ENCODE peak calls at places on chromosomes 5 and 9, in six cellular contexts. One of them, this sample, is unnamed.

GRCh38 chr9:711761-712523 is 129.6 kb upstream of the DMRT1 start:
- DNase-seq in HCT116: no peak
- DNase-seq in upper lobe of right lung: no peak
- DNase-seq in MCF 10A: no peak
- DNase-seq in epithelial cell of esophagus: no peak
- DNase-seq in neural crest cell: no peak
- DNase-seq in this sample: no peak

GRCh38 chr5:172133359-172134029 is 54.5 kb downstream of the STK10 start:
- DNase-seq in epithelial cell of esophagus: peak
- DNase-seq in HCT116: no peak
- DNase-seq in neural crest cell: no peak
- DNase-seq in MCF 10A: peak
- DNase-seq in upper lobe of right lung: peak
- DNase-seq in this sample: peak

GRCh38 chr5:41748631-41749030 is 121.6 kb downstream of the OXCT1 start:
- DNase-seq in HCT116: peak
- DNase-seq in neural crest cell: no peak
- DNase-seq in epithelial cell of esophagus: peak
- DNase-seq in upper lobe of right lung: no peak
- DNase-seq in MCF 10A: peak
- DNase-seq in this sample: no peak

GRCh38 chr5:135425641-135426040 is 21.5 kb downstream of the DCANP1 start:
- DNase-seq in HCT116: no peak
- DNase-seq in neural crest cell: no peak
- DNase-seq in MCF 10A: no peak
- DNase-seq in epithelial cell of esophagus: no peak
- DNase-seq in upper lobe of right lung: no peak
- DNase-seq in this sample: no peak

GRCh38 chr5:14323466-14323865 is 180.3 kb downstream of the TRIO start:
- DNase-seq in MCF 10A: no peak
- DNase-seq in neural crest cell: no peak
- DNase-seq in upper lobe of right lung: no peak
- DNase-seq in HCT116: no peak
- DNase-seq in epithelial cell of esophagus: no peak
- DNase-seq in this sample: no peak

GRCh38 chr9:79104216-79104615 is 467.5 kb upstream of the TLE4 start:
- DNase-seq in upper lobe of right lung: no peak
- DNase-seq in HCT116: no peak
- DNase-seq in epithelial cell of esophagus: no peak
- DNase-seq in MCF 10A: no peak
- DNase-seq in neural crest cell: no peak
- DNase-seq in this sample: no peak

GRCh38 chr5:124740055-124740454 is 6.4 kb downstream of the ZNF608 start:
- DNase-seq in MCF 10A: no peak
- DNase-seq in upper lobe of right lung: no peak
- DNase-seq in epithelial cell of esophagus: no peak
- DNase-seq in neural crest cell: no peak
- DNase-seq in HCT116: no peak
- DNase-seq in this sample: no peak

GRCh38 chr5:111494350-111494999 is 17.9 kb downstream of the STARD4 start:
- DNase-seq in MCF 10A: peak
- DNase-seq in epithelial cell of esophagus: peak
- DNase-seq in upper lobe of right lung: no peak
- DNase-seq in neural crest cell: no peak
- DNase-seq in HCT116: no peak
- DNase-seq in this sample: no peak

GRCh38 chr9:27436234-27436633 is 87.9 kb upstream of the IFNK start:
- DNase-seq in MCF 10A: no peak
- DNase-seq in epithelial cell of esophagus: peak
- DNase-seq in upper lobe of right lung: no peak
- DNase-seq in neural crest cell: no peak
- DNase-seq in HCT116: no peak
- DNase-seq in this sample: no peak

GRCh38 chr9:18317896-18318295 is 156.1 kb upstream of the ADAMTSL1 start:
- DNase-seq in HCT116: no peak
- DNase-seq in neural crest cell: no peak
- DNase-seq in MCF 10A: no peak
- DNase-seq in epithelial cell of esophagus: peak
- DNase-seq in upper lobe of right lung: no peak
- DNase-seq in this sample: no peak

GRCh38 chr9:98488578-98489312 is 220.0 kb downstream of the GABBR2 start:
- DNase-seq in neural crest cell: no peak
- DNase-seq in MCF 10A: peak
- DNase-seq in epithelial cell of esophagus: peak
- DNase-seq in HCT116: no peak
- DNase-seq in upper lobe of right lung: no peak
- DNase-seq in this sample: no peak

GRCh38 chr5:87266914-87267573 is 639 bp upstream of the RASA1 start:
- DNase-seq in epithelial cell of esophagus: no peak
- DNase-seq in MCF 10A: no peak
- DNase-seq in HCT116: no peak
- DNase-seq in neural crest cell: no peak
- DNase-seq in upper lobe of right lung: no peak
- DNase-seq in this sample: no peak

GRCh38 chr5:40137223-40137622 is 542.5 kb upstream of the PTGER4 start:
- DNase-seq in neural crest cell: no peak
- DNase-seq in MCF 10A: no peak
- DNase-seq in upper lobe of right lung: no peak
- DNase-seq in HCT116: no peak
- DNase-seq in epithelial cell of esophagus: no peak
- DNase-seq in this sample: no peak

GRCh38 chr5:145484195-145484594 is 350.9 kb downstream of the PRELID2 start:
- DNase-seq in upper lobe of right lung: no peak
- DNase-seq in neural crest cell: no peak
- DNase-seq in MCF 10A: peak
- DNase-seq in HCT116: peak
- DNase-seq in epithelial cell of esophagus: peak
- DNase-seq in this sample: no peak

GRCh38 chr5:117594165-117594564 is 1019.5 kb upstream of the SEMA6A start:
- DNase-seq in HCT116: no peak
- DNase-seq in MCF 10A: peak
- DNase-seq in epithelial cell of esophagus: no peak
- DNase-seq in neural crest cell: no peak
- DNase-seq in upper lobe of right lung: no peak
- DNase-seq in this sample: peak

GRCh38 chr9:98551511-98552286 is 157.0 kb downstream of the GABBR2 start:
- DNase-seq in epithelial cell of esophagus: peak
- DNase-seq in upper lobe of right lung: no peak
- DNase-seq in HCT116: no peak
- DNase-seq in MCF 10A: peak
- DNase-seq in neural crest cell: no peak
- DNase-seq in this sample: peak

GRCh38 chr5:14560091-14560595 is 21.4 kb upstream of the OTULINL start:
- DNase-seq in HCT116: no peak
- DNase-seq in neural crest cell: no peak
- DNase-seq in upper lobe of right lung: no peak
- DNase-seq in MCF 10A: no peak
- DNase-seq in epithelial cell of esophagus: no peak
- DNase-seq in this sample: no peak

GRCh38 chr5:134794136-134794535 is 35.6 kb downstream of the DDX46 start:
- DNase-seq in neural crest cell: no peak
- DNase-seq in epithelial cell of esophagus: peak
- DNase-seq in MCF 10A: no peak
- DNase-seq in upper lobe of right lung: no peak
- DNase-seq in HCT116: no peak
- DNase-seq in this sample: no peak

GRCh38 chr5:138668451-138668850 is 84.8 kb upstream of the CTNNA1 start:
- DNase-seq in MCF 10A: no peak
- DNase-seq in upper lobe of right lung: no peak
- DNase-seq in neural crest cell: no peak
- DNase-seq in epithelial cell of esophagus: no peak
- DNase-seq in HCT116: no peak
- DNase-seq in this sample: no peak

GRCh38 chr5:58974083-58974482 is 391.2 kb downstream of the RAB3C start:
- DNase-seq in neural crest cell: no peak
- DNase-seq in epithelial cell of esophagus: peak
- DNase-seq in MCF 10A: no peak
- DNase-seq in HCT116: no peak
- DNase-seq in upper lobe of right lung: no peak
- DNase-seq in this sample: no peak

GRCh38 chr5:92337772-92338234 is 954.7 kb upstream of the ARRDC3 start:
- DNase-seq in upper lobe of right lung: no peak
- DNase-seq in neural crest cell: no peak
- DNase-seq in MCF 10A: peak
- DNase-seq in epithelial cell of esophagus: peak
- DNase-seq in HCT116: no peak
- DNase-seq in this sample: no peak

GRCh38 chr5:1723957-1724821 is 75.4 kb downstream of the MRPL36 start:
- DNase-seq in HCT116: no peak
- DNase-seq in upper lobe of right lung: peak
- DNase-seq in neural crest cell: no peak
- DNase-seq in epithelial cell of esophagus: no peak
- DNase-seq in MCF 10A: no peak
- DNase-seq in this sample: peak

GRCh38 chr5:132198571-132198970 is 29.1 kb downstream of the P4HA2 start:
- DNase-seq in upper lobe of right lung: no peak
- DNase-seq in epithelial cell of esophagus: no peak
- DNase-seq in MCF 10A: no peak
- DNase-seq in neural crest cell: no peak
- DNase-seq in HCT116: no peak
- DNase-seq in this sample: no peak

GRCh38 chr9:101028346-101029299 is at the start of gene PLPPR1:
- DNase-seq in upper lobe of right lung: peak
- DNase-seq in epithelial cell of esophagus: peak
- DNase-seq in neural crest cell: peak
- DNase-seq in HCT116: no peak
- DNase-seq in MCF 10A: no peak
- DNase-seq in this sample: no peak

GRCh38 chr5:51389582-51390463 is 6.6 kb downstream of the ISL1 start:
- DNase-seq in HCT116: no peak
- DNase-seq in MCF 10A: no peak
- DNase-seq in neural crest cell: no peak
- DNase-seq in epithelial cell of esophagus: peak
- DNase-seq in upper lobe of right lung: no peak
- DNase-seq in this sample: no peak

GRCh38 chr5:2155556-2155955 is 272.8 kb upstream of the IRX4 start:
- DNase-seq in MCF 10A: no peak
- DNase-seq in epithelial cell of esophagus: no peak
- DNase-seq in upper lobe of right lung: no peak
- DNase-seq in HCT116: no peak
- DNase-seq in neural crest cell: no peak
- DNase-seq in this sample: no peak

GRCh38 chr9:111148390-111148993 is 110.2 kb upstream of the LPAR1 start:
- DNase-seq in HCT116: no peak
- DNase-seq in upper lobe of right lung: no peak
- DNase-seq in neural crest cell: no peak
- DNase-seq in MCF 10A: no peak
- DNase-seq in epithelial cell of esophagus: no peak
- DNase-seq in this sample: no peak
- TF ChIP-seq CTCF in HCT116: no peak
- TF ChIP-seq CTCF in upper lobe of right lung: no peak
- TF ChIP-seq CTCF in neural crest cell: no peak
- TF ChIP-seq CTCF in MCF 10A: no peak
- TF ChIP-seq CTCF in epithelial cell of esophagus: no peak
- TF ChIP-seq CTCF in this sample: no peak

DNA sequence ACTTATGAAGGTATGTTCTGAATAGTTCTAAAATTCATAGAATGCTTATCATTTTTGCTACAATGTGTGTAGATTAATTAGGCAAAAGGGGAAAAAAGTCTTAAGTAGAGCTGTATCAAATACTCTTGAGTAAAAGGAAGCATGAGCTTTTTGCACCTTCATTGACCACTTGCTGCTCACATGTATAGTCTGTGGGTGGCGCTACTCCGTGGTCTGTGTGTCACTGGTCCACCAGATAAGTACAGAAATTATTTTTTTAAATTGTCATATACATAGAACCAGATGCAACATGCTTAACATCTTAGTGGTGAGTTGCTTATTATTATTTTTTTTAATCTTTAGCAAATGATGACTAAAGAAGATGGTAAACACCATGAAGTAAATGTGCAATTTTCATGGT is 130.2 kb downstream of the MAN2A1 start:
- DNase-seq in epithelial cell of esophagus: no peak
- DNase-seq in neural crest cell: no peak
- DNase-seq in upper lobe of right lung: no peak
- DNase-seq in MCF 10A: no peak
- DNase-seq in HCT116: no peak
- DNase-seq in this sample: no peak
- TF ChIP-seq CTCF in epithelial cell of esophagus: no peak
- TF ChIP-seq CTCF in neural crest cell: no peak
- TF ChIP-seq CTCF in upper lobe of right lung: peak
- TF ChIP-seq CTCF in MCF 10A: no peak
- TF ChIP-seq CTCF in HCT116: peak
- TF ChIP-seq CTCF in this sample: no peak

DNA sequence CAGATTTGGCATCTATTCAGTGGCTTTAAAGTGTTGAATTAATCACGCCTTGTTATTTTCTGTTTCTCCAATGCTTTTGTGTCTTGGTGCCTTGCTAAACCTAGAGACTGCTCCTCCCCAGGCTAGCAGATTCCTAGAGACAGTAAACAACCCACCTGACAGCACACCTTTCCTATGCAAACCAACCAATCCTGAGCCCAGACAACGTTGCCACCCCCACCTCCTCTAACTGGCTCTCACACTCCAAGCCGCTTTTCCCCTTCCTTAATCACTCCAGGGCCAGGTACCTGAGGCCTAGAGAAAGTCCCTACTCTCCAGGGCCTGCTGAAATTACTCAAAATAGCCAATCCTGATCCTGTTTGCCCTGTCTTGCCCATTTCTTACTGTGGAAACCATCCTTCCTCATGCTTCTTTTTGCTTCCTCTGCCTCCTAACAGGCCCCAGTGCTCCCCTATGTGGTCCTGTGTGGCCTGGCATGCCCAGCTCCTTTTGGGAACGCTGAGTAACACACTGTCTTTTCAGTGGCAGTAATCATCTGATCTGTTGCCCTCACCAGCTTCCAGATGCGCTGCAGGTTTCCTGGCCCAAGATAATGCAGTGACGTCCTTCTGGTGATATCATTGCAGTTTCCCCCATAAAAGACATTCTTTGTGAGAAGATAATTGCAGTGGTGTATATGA is 53.4 kb downstream of the GAS1 start:
- DNase-seq in HCT116: no peak
- DNase-seq in upper lobe of right lung: no peak
- DNase-seq in MCF 10A: no peak
- DNase-seq in epithelial cell of esophagus: no peak
- DNase-seq in neural crest cell: no peak
- DNase-seq in this sample: no peak
- TF ChIP-seq CTCF in HCT116: no peak
- TF ChIP-seq CTCF in upper lobe of right lung: no peak
- TF ChIP-seq CTCF in MCF 10A: no peak
- TF ChIP-seq CTCF in epithelial cell of esophagus: no peak
- TF ChIP-seq CTCF in neural crest cell: no peak
- TF ChIP-seq CTCF in this sample: no peak

DNA sequence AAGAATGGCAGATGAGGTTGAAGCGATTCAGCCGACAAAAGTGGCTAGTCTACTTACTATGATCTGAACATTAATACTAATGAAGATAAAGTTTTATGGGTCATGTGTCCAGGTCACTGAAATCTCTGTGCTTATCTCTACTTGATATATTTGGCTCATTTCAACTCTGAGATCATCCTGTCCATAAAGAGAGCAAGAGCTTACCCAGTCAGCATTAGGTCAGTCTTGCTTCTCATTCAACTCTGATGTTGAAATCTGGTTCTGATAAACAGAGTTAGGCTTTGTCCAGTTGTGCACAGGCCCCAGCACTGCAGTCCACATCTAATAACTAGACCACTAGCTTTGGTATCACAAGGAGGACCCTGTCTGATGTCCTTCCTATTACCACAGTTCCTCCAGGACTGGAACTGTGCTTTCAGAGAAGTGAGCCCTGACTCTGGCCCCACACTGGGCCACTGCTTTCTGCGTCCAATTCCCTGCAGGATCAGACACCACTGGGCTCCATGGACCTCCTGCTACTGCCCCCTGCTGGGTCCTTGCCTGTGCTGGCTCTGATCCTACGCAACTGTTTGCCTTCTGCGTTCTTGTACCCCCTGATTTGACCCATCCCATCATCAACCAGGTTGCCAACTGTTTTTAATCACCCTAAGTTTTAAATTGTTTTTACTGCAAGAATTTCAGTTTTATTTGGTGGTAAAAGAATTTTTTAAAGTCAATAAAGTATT is 23.7 kb upstream of the FAM120A start:
- DNase-seq in upper lobe of right lung: no peak
- DNase-seq in epithelial cell of esophagus: no peak
- DNase-seq in neural crest cell: no peak
- DNase-seq in HCT116: no peak
- DNase-seq in MCF 10A: peak
- DNase-seq in this sample: no peak
- TF ChIP-seq CTCF in upper lobe of right lung: peak
- TF ChIP-seq CTCF in epithelial cell of esophagus: no peak
- TF ChIP-seq CTCF in neural crest cell: no peak
- TF ChIP-seq CTCF in HCT116: peak
- TF ChIP-seq CTCF in MCF 10A: peak
- TF ChIP-seq CTCF in this sample: peak